ENCODE peak calls at places on chromosome 18, in six cellular contexts. A is NCI-H1105; P is CD8-positive, alpha-beta T cell; I is tibial nerve; M is aorta; N is AG08396. S is an unnamed sample.

GRCh38 chr18:78021196-78021595 is 771.5 kb downstream of the GALR1 start:
- DNase-seq in N (no peak), M (no peak), P (no peak), I (no peak), A (no peak), S (no peak)

GRCh38 chr18:79584491-79585394 is 94.9 kb upstream of the CTDP1 start:
- DNase-seq in P (no peak), N (no peak), A (no peak), I (peak), M (peak), S (no peak)

GRCh38 chr18:62324917-62325805 is at the start of gene TNFRSF11A:
- DNase-seq in P (peak), A (peak), N (peak), I (no peak), M (peak), S (no peak)

GRCh38 chr18:63314991-63315662 is 4.4 kb downstream of the BCL2 start:
- DNase-seq in A (no peak), M (no peak), P (no peak), I (no peak), N (no peak), S (no peak)

GRCh38 chr18:24219561-24220317 is 80.9 kb downstream of the CABYR start:
- DNase-seq in N (no peak), I (no peak), P (no peak), M (no peak), A (no peak), S (no peak)

GRCh38 chr18:32909798-32910561 is 137.2 kb upstream of the KLHL14 start:
- DNase-seq in A (no peak), I (no peak), M (no peak), N (no peak), P (no peak), S (no peak)

GRCh38 chr18:63137999-63138448 is 181.5 kb downstream of the BCL2 start:
- DNase-seq in M (no peak), A (no peak), N (no peak), I (no peak), P (peak), S (no peak)

GRCh38 chr18:48638451-48638850 is 99.6 kb downstream of the CTIF start:
- DNase-seq in I (no peak), A (no peak), N (no peak), P (no peak), M (no peak), S (no peak)

GRCh38 chr18:8942021-8942908 is 160.2 kb upstream of the NDUFV2 start:
- DNase-seq in P (no peak), N (no peak), M (no peak), A (no peak), I (no peak), S (no peak)

GRCh38 chr18:68705119-68705518 is 9.8 kb downstream of the TMX3 start:
- DNase-seq in P (no peak), N (no peak), I (no peak), A (no peak), M (no peak), S (no peak)

GRCh38 chr18:54822872-54823845 is 5.1 kb upstream of the RAB27B start:
- DNase-seq in N (peak), I (no peak), M (no peak), P (no peak), A (no peak), S (peak)

S was measured in AML-193.